ENCODE peak calls at places on chromosomes 16 and 17, in five cellular contexts. O, B, X, U and H are unnamed samples.

GRCh38 chr16:79146-80054 is 1.4 kb downstream of the MPG start:
- DNase-seq in O (no peak), B (no peak), X (no peak), U (no peak), H (no peak)

GRCh38 chr17:46822388-46822921 is 4.0 kb upstream of the WNT3 start:
- DNase-seq in O (no peak), B (peak), X (no peak), U (no peak), H (no peak)

GRCh38 chr16:56985288-56985961 is 3.9 kb upstream of the NLRC5 start:
- DNase-seq in O (peak), B (no peak), X (no peak), U (no peak), H (no peak)

GRCh38 chr17:34133350-34133749 is 121.7 kb upstream of the CCL2 start:
- DNase-seq in O (no peak), B (no peak), X (no peak), U (peak), H (no peak)

GRCh38 chr16:23948949-23949392 is 113.2 kb downstream of the PRKCB start:
- DNase-seq in O (no peak), B (peak), X (no peak), U (no peak), H (no peak)

GRCh38 chr17:6269474-6269873 is 165.4 kb downstream of the AIPL1 start:
- DNase-seq in O (no peak), B (peak), X (no peak), U (no peak), H (peak)

GRCh38 chr17:40121886-40122465 is at the start of gene MSL1:
- DNase-seq in O (peak), B (peak), X (peak), U (peak), H (no peak)

GRCh38 chr16:11621920-11622651 is 35.4 kb upstream of the LITAF start:
- DNase-seq in O (no peak), B (peak), X (peak), U (peak), H (no peak)

GRCh38 chr17:71764507-71764906 is 356.3 kb upstream of the SOX9 start:
- DNase-seq in O (no peak), B (no peak), X (no peak), U (peak), H (no peak)

GRCh38 chr17:66466933-66467367 is 164.5 kb downstream of the PRKCA start:
- DNase-seq in O (peak), B (peak), X (peak), U (no peak), H (no peak)

GRCh38 chr17:44979426-44980273 is 11.5 kb upstream of the C1QL1 start:
- DNase-seq in O (no peak), B (no peak), X (no peak), U (no peak), H (no peak)

GRCh38 chr17:40287494-40288369 is at the start of gene CDC6:
- DNase-seq in O (peak), B (peak), X (peak), U (peak), H (peak)

GRCh38 chr16:69894675-69895074 is 56.5 kb upstream of the CLEC18A start:
- DNase-seq in O (no peak), B (no peak), X (no peak), U (peak), H (no peak)

GRCh38 chr17:66918896-66919295 is 45.6 kb upstream of the CACNG4 start:
- DNase-seq in O (no peak), B (no peak), X (no peak), U (no peak), H (no peak)

GRCh38 chr17:75152523-75152922 is 1.8 kb downstream of the JPT1 start:
- DNase-seq in O (no peak), B (no peak), X (no peak), U (no peak), H (no peak)

GRCh38 chr17:3012926-3013581 is 50.4 kb downstream of the OR1D5 start:
- DNase-seq in O (peak), B (peak), X (no peak), U (peak), H (no peak)

GRCh38 chr16:51181495-51181795 is 30.4 kb upstream of the SALL1 start:
- DNase-seq in O (no peak), B (no peak), X (no peak), U (no peak), H (no peak)

GRCh38 chr17:81665205-81666091 is 957 bp downstream of the OXLD1 start:
- DNase-seq in O (no peak), B (peak), X (peak), U (no peak), H (no peak)

GRCh38 chr16:84616515-84616914 is 1.4 kb downstream of the COTL1 start:
- DNase-seq in O (no peak), B (peak), X (no peak), U (no peak), H (no peak)

GRCh38 chr17:45307290-45308015 is 9.4 kb downstream of the MAP3K14 start:
- DNase-seq in O (peak), B (peak), X (peak), U (peak), H (no peak)

GRCh38 chr17:79951361-79952264 is 84.1 kb downstream of the TBC1D16 start:
- DNase-seq in O (peak), B (no peak), X (no peak), U (peak), H (no peak)

GRCh38 chr16:57720142-57720575 is 15.4 kb upstream of the KATNB1 start:
- DNase-seq in O (no peak), B (peak), X (peak), U (peak), H (no peak)

GRCh38 chr17:72387487-72387886 is 266.7 kb downstream of the SOX9 start:
- DNase-seq in O (peak), B (no peak), X (no peak), U (no peak), H (no peak)

GRCh38 chr16:10883004-10883403 is 6.0 kb downstream of the CIITA start:
- DNase-seq in O (no peak), B (no peak), X (no peak), U (no peak), H (peak)

GRCh38 chr17:38469875-38470274 is 41.6 kb downstream of the ARHGAP23 start:
- DNase-seq in O (peak), B (no peak), X (no peak), U (peak), H (no peak)

GRCh38 chr16:58652741-58653140 is 23.1 kb upstream of the CNOT1 start:
- DNase-seq in O (no peak), B (no peak), X (no peak), U (no peak), H (no peak)

GRCh38 chr17:49880291-49881053 is 32.6 kb upstream of the TAC4 start:
- DNase-seq in O (peak), B (peak), X (peak), U (peak), H (no peak)

GRCh38 chr16:46649571-46649970 is 28.4 kb upstream of the SHCBP1 start:
- DNase-seq in O (no peak), B (no peak), X (no peak), U (no peak), H (no peak)

GRCh38 chr17:76472726-76473125 is 5.3 kb downstream of the AANAT start:
- DNase-seq in O (no peak), B (no peak), X (no peak), U (no peak), H (no peak)

GRCh38 chr16:23607740-23608139 is 11.6 kb upstream of the NDUFAB1 start:
- DNase-seq in O (no peak), B (no peak), X (no peak), U (no peak), H (no peak)

GRCh38 chr16:57682809-57683318 is 11.7 kb upstream of the DRC7 start:
- DNase-seq in O (no peak), B (no peak), X (no peak), U (no peak), H (no peak)

GRCh38 chr17:38357488-38358123 is 6.0 kb downstream of the SOCS7 start:
- DNase-seq in O (no peak), B (no peak), X (no peak), U (peak), H (peak)